ENCODE peak calls at places on chromosomes 1 and 21, in four cellular contexts. I, D, B and K are unnamed samples.

GRCh38 chr1:71307451-71307850 is 226.6 kb upstream of the ZRANB2 start:
- DNase-seq in I (peak), D (no peak), B (peak), K (peak)

GRCh38 chr1:51877434-51878306 is 857 bp downstream of the NRDC start:
- DNase-seq in I (no peak), D (peak), B (no peak), K (peak)

GRCh38 chr1:196902344-196902743 is 14.5 kb downstream of the CFHR4 start:
- DNase-seq in I (no peak), D (no peak), B (no peak), K (no peak)

GRCh38 chr1:1073743-1074587 is at the start of gene RNF223:
- DNase-seq in I (no peak), D (peak), B (no peak), K (no peak)

GRCh38 chr1:175863291-175864050 is 120.1 kb upstream of the TNR start:
- DNase-seq in I (no peak), D (no peak), B (no peak), K (no peak)

GRCh38 chr1:184023133-184023532 is 14.4 kb downstream of the COLGALT2 start:
- DNase-seq in I (no peak), D (no peak), B (no peak), K (no peak)

GRCh38 chr1:222042120-222042519 is 300.2 kb upstream of the DUSP10 start:
- DNase-seq in I (no peak), D (no peak), B (peak), K (peak)

GRCh38 chr1:217614319-217614718 is 16.6 kb downstream of the GPATCH2 start:
- DNase-seq in I (no peak), D (no peak), B (no peak), K (peak)

GRCh38 chr1:226066415-226067077 is 4.0 kb downstream of the H3-3A start:
- DNase-seq in I (no peak), D (no peak), B (no peak), K (no peak)

GRCh38 chr1:41152622-41153044 is 89.5 kb downstream of the SCMH1 start:
- DNase-seq in I (peak), D (no peak), B (peak), K (peak)

GRCh38 chr1:157111396-157112165 is 12.0 kb upstream of the ETV3L start:
- DNase-seq in I (no peak), D (no peak), B (no peak), K (no peak)

GRCh38 chr1:160837558-160838205 is 25.0 kb downstream of the CD244 start:
- DNase-seq in I (no peak), D (no peak), B (no peak), K (peak)

GRCh38 chr1:103111926-103112325 is 3.6 kb upstream of the COL11A1 start:
- DNase-seq in I (no peak), D (no peak), B (no peak), K (no peak)

GRCh38 chr1:4931486-4931885 is 277.1 kb downstream of the AJAP1 start:
- DNase-seq in I (no peak), D (no peak), B (no peak), K (no peak)

GRCh38 chr1:41366428-41367101 is 5.3 kb downstream of the FOXO6 start:
- DNase-seq in I (no peak), D (no peak), B (no peak), K (no peak)

GRCh38 chr1:156281281-156282142 is 1.1 kb downstream of the SMG5 start:
- DNase-seq in I (no peak), D (no peak), B (no peak), K (peak)

GRCh38 chr1:21605012-21605715 is 64.0 kb downstream of the RAP1GAP start:
- DNase-seq in I (no peak), D (no peak), B (no peak), K (no peak)

GRCh38 chr1:114330451-114330983 is 176.8 kb upstream of the SYT6 start:
- DNase-seq in I (no peak), D (no peak), B (no peak), K (no peak)

GRCh38 chr1:118785246-118785645 is 202.9 kb downstream of the TBX15 start:
- DNase-seq in I (no peak), D (no peak), B (no peak), K (peak)

GRCh38 chr1:198530964-198531363 is 9.5 kb downstream of the ATP6V1G3 start:
- DNase-seq in I (no peak), D (no peak), B (no peak), K (no peak)

GRCh38 chr21:35343046-35343816 is 294.1 kb upstream of the RUNX1 start:
- DNase-seq in I (no peak), D (no peak), B (no peak), K (no peak)

GRCh38 chr1:205629751-205630150 is 2.1 kb downstream of the ELK4 start:
- DNase-seq in I (no peak), D (no peak), B (no peak), K (no peak)

GRCh38 chr1:184388671-184389292 is 2.0 kb downstream of the C1orf21 start:
- DNase-seq in I (no peak), D (no peak), B (no peak), K (no peak)

GRCh38 chr1:19210772-19211549 is 895 bp upstream of the UBR4 start:
- DNase-seq in I (no peak), D (no peak), B (no peak), K (no peak)

GRCh38 chr1:215584389-215584788 is 17.3 kb downstream of the KCTD3 start:
- DNase-seq in I (no peak), D (no peak), B (no peak), K (no peak)

GRCh38 chr1:184771190-184771691 is 16.6 kb upstream of the EDEM3 start:
- DNase-seq in I (no peak), D (no peak), B (no peak), K (no peak)

GRCh38 chr1:169970114-169970513 is 76.4 kb upstream of the SCYL3 start:
- DNase-seq in I (no peak), D (no peak), B (no peak), K (no peak)

GRCh38 chr1:232922475-232922874 is 27.9 kb upstream of the NTPCR start:
- DNase-seq in I (peak), D (no peak), B (peak), K (peak)

GRCh38 chr1:154974808-154975408 is 427 bp downstream of the CKS1B start:
- DNase-seq in I (peak), D (peak), B (no peak), K (peak)

GRCh38 chr1:157124855-157125254 is 13.3 kb downstream of the ETV3 start:
- DNase-seq in I (no peak), D (no peak), B (no peak), K (no peak)

GRCh38 chr1:62906428-62906886 is 122.5 kb downstream of the ATG4C start:
- DNase-seq in I (no peak), D (no peak), B (no peak), K (peak)

GRCh38 chr1:209873067-209873810 is 45.5 kb downstream of the UTP25 start:
- DNase-seq in I (no peak), D (no peak), B (no peak), K (no peak)

GRCh38 chr1:20029178-20029912 is 40.6 kb upstream of the PLA2G5 start:
- DNase-seq in I (no peak), D (no peak), B (no peak), K (no peak)

GRCh38 chr21:31383770-31384169 is 39.7 kb upstream of the TIAM1 start:
- DNase-seq in I (no peak), D (no peak), B (no peak), K (no peak)

GRCh38 chr1:43044572-43045361 is 86.1 kb upstream of the SLC2A1 start:
- DNase-seq in I (no peak), D (no peak), B (no peak), K (no peak)

GRCh38 chr1:8239039-8239305 is 78.9 kb upstream of the SLC45A1 start:
- DNase-seq in I (no peak), D (peak), B (no peak), K (peak)

GRCh38 chr21:31041295-31042079 is 3.2 kb upstream of the KRTAP19-8 start:
- DNase-seq in I (no peak), D (no peak), B (no peak), K (no peak)

GRCh38 chr21:42212261-42212660 is 6.7 kb upstream of the ABCG1 start:
- DNase-seq in I (no peak), D (no peak), B (no peak), K (no peak)
- H3K4me3 ChIP-seq in I (no peak), D (no peak), B (no peak), K (no peak)

GRCh38 chr1:56864430-56864829 is 9.8 kb downstream of the C8A start:
- DNase-seq in I (no peak), D (no peak), B (no peak), K (no peak)
- TF ChIP-seq CTCF in I (no peak), D (no peak), B (no peak), K (no peak)

GRCh38 chr1:229093258-229093540 is 177.7 kb upstream of the RAB4A start:
- DNase-seq in I (no peak), D (no peak), B (no peak), K (no peak)

GRCh38 chr1:229093546-229094336 is 177.2 kb upstream of the RAB4A start:
- DNase-seq in I (no peak), D (peak), B (no peak), K (no peak)

GRCh38 chr1:229091721-229092136 is 179.2 kb upstream of the RAB4A start:
- DNase-seq in I (no peak), D (no peak), B (no peak), K (no peak)

GRCh38 chr1:229094476-229095311 is 176.2 kb upstream of the RAB4A start:
- DNase-seq in I (no peak), D (no peak), B (no peak), K (peak)

GRCh38 chr1:229092377-229093257 is 178.3 kb upstream of the RAB4A start:
- DNase-seq in I (no peak), D (no peak), B (no peak), K (no peak)
- H3K4me3 ChIP-seq in I (no peak), D (no peak), B (no peak), K (no peak)

GRCh38 chr1:113178522-113178921 is 105.5 kb downstream of the LRIG2 start:
- DNase-seq in I (no peak), D (no peak), B (no peak), K (no peak)
- TF ChIP-seq CTCF in I (peak), D (no peak), B (peak), K (no peak)

DNA sequence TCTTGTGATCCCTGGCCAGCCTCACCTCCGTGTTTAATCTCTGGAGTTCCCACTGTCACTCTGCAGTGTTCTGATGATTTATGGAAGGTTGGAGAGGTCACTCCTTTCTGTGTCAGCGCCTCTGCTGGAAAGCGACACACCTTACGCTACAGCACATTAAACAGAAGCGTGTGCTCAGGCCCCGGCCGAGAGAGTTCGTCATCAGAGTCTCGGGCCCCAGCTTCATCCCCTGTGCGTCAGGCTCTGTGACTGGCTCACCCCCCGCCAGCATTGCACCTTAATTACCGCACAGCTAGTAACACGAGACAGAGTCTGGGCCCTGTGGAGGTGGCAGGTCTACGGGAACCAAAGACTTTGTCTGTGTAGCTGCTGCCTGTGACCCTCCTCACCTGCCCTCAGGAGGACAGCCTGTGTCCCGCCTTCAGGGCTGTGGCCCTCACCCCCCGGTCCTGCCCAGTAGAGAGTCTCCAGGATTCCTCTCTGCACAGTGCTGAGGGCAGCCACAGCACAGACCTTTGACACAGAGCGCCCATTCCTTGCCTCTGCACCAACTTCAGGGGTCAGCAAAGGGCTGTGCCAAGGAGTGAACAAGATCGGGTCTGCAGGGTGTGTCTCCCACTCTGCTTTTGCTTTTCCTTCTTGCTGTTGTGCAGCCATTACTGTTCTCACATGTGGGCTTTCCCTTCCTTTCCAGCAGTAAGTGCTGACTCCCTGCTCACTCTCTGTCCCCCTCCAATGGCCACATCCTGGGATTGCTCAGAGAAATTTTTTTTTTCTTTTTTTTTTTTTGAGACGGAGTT is 157.6 kb downstream of the PGBD5 start:
- DNase-seq in I (peak), D (no peak), B (peak), K (peak)
- H3K4me3 ChIP-seq in I (no peak), D (no peak), B (no peak), K (no peak)

DNA sequence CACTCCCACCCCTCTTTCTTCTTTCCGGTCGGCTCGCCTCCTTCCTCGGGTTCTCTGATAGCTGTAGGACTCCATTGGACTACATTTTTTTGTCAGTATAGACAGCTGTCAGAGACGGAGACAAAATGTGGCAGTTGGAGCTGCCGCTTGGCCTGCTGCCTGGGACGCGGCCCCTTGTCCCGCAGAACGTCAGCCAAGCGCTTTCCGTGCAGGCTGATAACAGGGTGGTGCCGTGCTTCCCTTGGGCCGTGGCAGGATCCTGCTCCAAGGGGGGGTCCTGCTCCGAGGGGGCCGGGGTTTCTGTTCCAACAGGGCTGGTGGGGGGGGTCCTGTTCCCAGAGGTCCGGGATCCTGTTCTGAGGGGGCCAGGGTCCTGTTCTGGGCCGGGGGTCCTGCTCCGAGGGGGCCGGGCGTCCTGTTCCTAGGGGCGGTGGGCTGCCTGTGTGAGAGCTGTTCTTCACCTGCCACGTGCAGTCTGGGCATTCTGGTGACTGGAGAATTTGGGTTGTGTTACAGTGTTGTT is 4.9 kb downstream of the SKI start:
- DNase-seq in I (no peak), D (no peak), B (no peak), K (peak)
- TF ChIP-seq CTCF in I (no peak), D (no peak), B (no peak), K (no peak)

DNA sequence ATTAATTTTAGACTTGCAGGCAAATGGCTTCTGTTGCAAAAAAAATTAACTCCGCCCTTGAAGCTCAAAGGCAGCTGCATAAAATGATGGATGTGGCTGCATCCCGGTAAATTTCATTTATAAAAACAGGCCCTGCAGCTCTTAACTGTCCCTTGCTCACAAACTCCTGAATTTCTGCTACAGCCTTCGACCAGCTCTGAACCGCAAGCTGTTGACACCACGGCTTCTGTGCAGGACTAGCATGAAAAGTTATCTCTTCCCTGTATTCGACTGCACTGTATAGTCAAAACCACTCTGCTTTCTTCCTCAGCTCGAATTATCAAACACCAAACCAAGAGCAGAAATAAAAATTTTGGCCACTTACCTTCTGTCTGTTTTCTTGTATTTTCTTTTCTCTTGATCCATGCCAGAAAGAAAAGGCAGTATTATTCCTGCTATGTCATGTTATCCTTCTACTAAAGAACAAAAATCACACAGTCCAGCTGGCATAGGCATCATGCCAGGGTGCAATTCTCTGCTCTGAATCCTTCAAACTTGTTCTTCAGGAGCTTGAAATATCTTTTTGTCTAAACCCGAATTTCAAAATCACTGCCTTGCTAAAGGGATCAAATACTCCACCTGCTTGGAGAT is 195.5 kb upstream of the NCAM2 start:
- DNase-seq in I (no peak), D (no peak), B (no peak), K (no peak)
- H3K4me3 ChIP-seq in I (no peak), D (no peak), B (no peak), K (no peak)

GRCh38 chr1:23120383-23120782 is 48.3 kb downstream of the LUZP1 start:
- DNase-seq in I (no peak), D (no peak), B (no peak), K (no peak)

GRCh38 chr1:23116216-23116836 is 52.3 kb downstream of the LUZP1 start:
- DNase-seq in I (no peak), D (no peak), B (no peak), K (no peak)

GRCh38 chr1:23118957-23119792 is 49.5 kb downstream of the LUZP1 start:
- DNase-seq in I (no peak), D (no peak), B (no peak), K (no peak)

GRCh38 chr1:23116921-23117699 is 51.5 kb downstream of the LUZP1 start:
- DNase-seq in I (no peak), D (no peak), B (no peak), K (no peak)

DNA sequence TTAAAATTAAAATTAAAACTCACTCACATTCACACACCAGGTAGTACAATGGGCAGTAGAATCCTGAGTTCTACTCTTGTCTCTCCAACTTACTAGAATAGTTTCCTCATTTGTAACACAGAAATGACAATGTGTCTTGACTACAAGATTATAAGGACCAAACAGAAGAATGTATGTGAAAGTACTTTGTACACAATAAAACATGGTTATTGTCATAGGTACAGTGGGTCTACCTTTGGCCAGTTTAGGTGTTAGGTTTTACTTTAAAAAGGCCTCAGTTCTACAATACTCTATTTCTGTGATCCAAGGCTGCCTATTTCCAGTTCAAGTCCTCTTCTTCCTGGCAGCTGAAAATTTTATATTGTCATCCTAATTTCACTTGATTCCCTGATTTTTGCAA is 50.2 kb downstream of the LUZP1 start:
- DNase-seq in I (no peak), D (no peak), B (no peak), K (no peak)
- TF ChIP-seq CTCF in I (no peak), D (no peak), B (no peak), K (no peak)

GRCh38 chr1:235278233-235278914 is 49.6 kb downstream of the ARID4B start:
- DNase-seq in I (no peak), D (no peak), B (no peak), K (no peak)
- H3K4me3 ChIP-seq in I (no peak), D (no peak), B (no peak), K (no peak)